ENCODE peak calls at places on chromosomes 16 and 17, in nine cellular contexts. M is A549; R is lower lobe of right lung; C is coronary artery; D is CD8-positive, alpha-beta T cell; H is brain microvascular endothelial cell; I is PC-9; L is H9; Y is thoracic aorta. X is an unnamed sample.

GRCh38 chr17:60759756-60760155 is 82.1 kb downstream of the BCAS3 start:
- DNase-seq in H (no peak), C (no peak), I (no peak), L (no peak), D (no peak), M (no peak), R (no peak), Y (no peak), X (no peak)

GRCh38 chr17:77481476-77482374 is 341.0 kb downstream of the SEC14L1 start:
- DNase-seq in L (no peak), R (no peak), I (no peak), Y (no peak), H (no peak), D (no peak), C (no peak), M (no peak), X (no peak)

GRCh38 chr17:77218902-77219301 is 78.1 kb downstream of the SEC14L1 start:
- DNase-seq in L (no peak), H (no peak), D (no peak), M (no peak), Y (no peak), R (no peak), C (no peak), I (no peak), X (no peak)

GRCh38 chr16:58109330-58109729 is 19.9 kb downstream of the CFAP20 start:
- DNase-seq in C (no peak), Y (no peak), D (no peak), R (no peak), M (no peak), H (no peak), I (no peak), L (no peak), X (no peak)

GRCh38 chr17:32786169-32786568 is 90.8 kb downstream of the MYO1D start:
- DNase-seq in L (no peak), M (no peak), R (no peak), H (no peak), D (no peak), I (no peak), C (no peak), Y (no peak), X (no peak)

GRCh38 chr17:32102697-32103096 is 39.6 kb upstream of the RHOT1 start:
- DNase-seq in R (no peak), L (no peak), Y (no peak), C (no peak), I (no peak), D (no peak), M (no peak), H (peak), X (no peak)

GRCh38 chr17:61129876-61130275 is 269.8 kb upstream of the TBX2 start:
- DNase-seq in M (no peak), R (no peak), I (no peak), H (no peak), L (no peak), Y (no peak), D (no peak), C (no peak), X (no peak)

GRCh38 chr16:56245197-56245596 is 53.9 kb downstream of the GNAO1 start:
- DNase-seq in H (no peak), I (peak), D (no peak), C (no peak), R (no peak), M (no peak), L (no peak), Y (no peak), X (no peak)

GRCh38 chr17:63698886-63699637 is 863 bp downstream of the LIMD2 start:
- DNase-seq in C (peak), Y (no peak), D (peak), L (peak), H (no peak), R (peak), I (no peak), M (no peak), X (peak)

GRCh38 chr17:45093444-45094110 is 32.5 kb downstream of the NMT1 start:
- DNase-seq in L (no peak), Y (no peak), H (no peak), C (no peak), I (no peak), R (no peak), M (no peak), D (no peak), X (no peak)

GRCh38 chr17:50117202-50118040 is 12.5 kb downstream of the SAMD14 start:
- DNase-seq in Y (no peak), L (peak), M (peak), D (peak), C (no peak), I (peak), H (no peak), R (peak), X (peak)

GRCh38 chr17:75267146-75267402 is 4.0 kb downstream of the MIF4GD start:
- DNase-seq in C (no peak), M (no peak), R (peak), D (no peak), I (no peak), H (no peak), Y (no peak), L (no peak), X (no peak)

GRCh38 chr16:82585675-82586074 is 41.1 kb upstream of the CDH13 start:
- DNase-seq in R (no peak), Y (no peak), H (peak), L (no peak), D (no peak), M (no peak), I (no peak), C (no peak), X (no peak)

GRCh38 chr16:31461921-31462804 is 2.9 kb downstream of the ARMC5 start:
- DNase-seq in I (no peak), Y (no peak), D (no peak), C (no peak), R (peak), M (no peak), L (no peak), H (no peak), X (no peak)

GRCh38 chr17:49148171-49148570 is 15.6 kb downstream of the B4GALNT2 start:
- DNase-seq in M (no peak), L (no peak), Y (no peak), D (no peak), R (no peak), I (no peak), C (no peak), H (no peak), X (no peak)

GRCh38 chr17:1179635-1180433 is at the start of gene ABR:
- DNase-seq in R (peak), Y (no peak), D (peak), I (peak), M (peak), H (no peak), L (peak), C (no peak), X (no peak)

GRCh38 chr17:32495347-32496253 is 8.8 kb downstream of the CDK5R1 start:
- DNase-seq in H (no peak), D (peak), L (no peak), M (no peak), Y (no peak), C (no peak), R (peak), I (no peak), X (no peak)

DNA sequence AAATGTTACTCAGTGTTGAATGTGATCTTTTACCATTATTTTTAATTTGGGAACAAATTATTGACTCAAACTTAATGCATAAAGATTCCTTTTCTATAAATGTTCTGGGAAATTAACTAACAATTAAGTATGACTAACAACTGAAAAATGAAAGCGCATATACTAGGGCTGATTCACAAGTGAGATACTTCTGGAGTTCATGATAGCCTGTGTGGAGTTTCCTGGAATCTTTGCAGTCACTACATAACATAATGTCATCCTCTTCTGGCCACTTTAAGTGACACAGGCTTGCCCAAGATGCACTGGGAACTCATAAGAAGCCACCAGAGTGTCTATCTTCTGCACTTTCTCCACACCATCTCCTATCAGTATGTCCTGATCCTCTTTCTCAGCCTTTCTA is 450.3 kb upstream of the CDH11 start:
- DNase-seq in L (no peak), M (no peak), R (no peak), Y (no peak), I (no peak), D (no peak), C (no peak), H (peak), X (no peak)
- TF ChIP-seq CTCF in L (no peak), M (no peak), R (no peak), Y (no peak), I (no peak), D (no peak), C (no peak), H (peak), X (no peak)

GRCh38 chr17:69486779-69487637 is 72.5 kb downstream of the MAP2K6 start:
- DNase-seq in R (no peak), M (no peak), Y (no peak), C (no peak), H (no peak), L (no peak), D (no peak), I (no peak), X (no peak)
- H3K27ac ChIP-seq in R (no peak), M (peak), Y (no peak), C (peak), H (no peak), L (no peak), D (no peak), I (no peak), X (no peak)

DNA sequence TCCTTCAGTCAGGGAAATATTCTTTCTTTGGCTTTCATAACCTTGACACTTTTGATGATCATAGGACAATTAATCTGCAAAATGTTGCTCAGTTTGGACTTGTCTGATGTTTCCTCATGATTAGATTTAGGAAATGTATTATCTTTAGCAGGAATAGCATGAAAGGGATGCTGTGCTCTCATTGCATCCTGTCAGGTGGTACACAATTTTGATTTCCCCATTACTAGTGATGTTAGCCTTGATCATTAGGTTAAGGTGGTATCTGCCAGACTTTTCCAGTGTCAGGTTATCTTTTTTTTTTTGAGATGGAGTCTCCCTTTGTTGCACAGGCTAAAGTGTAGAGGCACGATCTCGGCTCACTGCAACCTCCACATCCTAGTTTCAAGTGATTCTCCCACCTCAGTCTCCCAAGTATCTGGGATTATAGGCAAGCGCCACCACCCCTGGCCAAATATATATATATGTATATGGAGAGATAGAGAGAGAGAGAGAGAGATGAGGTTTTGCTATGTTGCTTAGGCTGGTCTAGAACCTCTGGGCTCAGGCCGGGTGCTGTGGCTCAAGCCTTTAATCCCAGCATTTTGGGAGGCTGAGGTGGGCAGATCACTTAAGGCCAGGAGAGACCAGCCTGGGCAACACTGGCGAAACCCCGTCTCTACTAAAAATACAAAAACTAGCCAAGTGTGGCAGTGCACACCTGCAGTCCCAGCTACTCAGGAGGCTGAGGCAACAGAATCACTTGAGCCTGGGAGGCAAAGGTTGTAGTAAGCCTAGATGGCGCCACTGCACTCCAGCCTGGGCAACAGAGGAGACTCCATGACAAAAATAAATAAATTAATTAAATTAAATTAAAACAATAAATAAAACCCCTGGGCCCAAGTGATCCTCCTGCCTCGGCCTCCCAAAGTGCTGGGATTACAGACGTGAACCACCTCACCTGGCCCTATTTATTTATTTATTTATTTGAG is 15.8 kb upstream of the CAVIN1 start:
- DNase-seq in I (no peak), C (no peak), H (peak), L (peak), D (peak), M (no peak), R (peak), Y (no peak), X (peak)
- TF ChIP-seq CTCF in I (peak), C (no peak), H (peak), L (peak), D (peak), M (peak), R (peak), Y (no peak), X (peak)

GRCh38 chr16:10897134-10897533 is 20.1 kb downstream of the CIITA start:
- DNase-seq in I (no peak), R (no peak), M (no peak), Y (no peak), H (no peak), C (no peak), D (no peak), L (no peak), X (no peak)
- H3K27ac ChIP-seq in I (no peak), R (no peak), M (no peak), Y (no peak), H (no peak), C (no peak), D (no peak), L (no peak), X (no peak)

GRCh38 chr17:73956595-73957465 is 246.6 kb upstream of the RPL38 start:
- DNase-seq in L (peak), H (peak), C (peak), M (peak), D (peak), I (peak), R (peak), Y (no peak), X (peak)
- TF ChIP-seq CTCF in L (peak), H (no peak), C (no peak), M (peak), D (peak), I (peak), R (peak), Y (peak), X (peak)

GRCh38 chr16:85733839-85734170 is 17.1 kb downstream of the C16orf74 start:
- DNase-seq in L (peak), Y (no peak), H (peak), M (peak), D (no peak), C (no peak), I (no peak), R (no peak), X (no peak)
- H3K27ac ChIP-seq in L (no peak), Y (no peak), H (no peak), M (no peak), D (no peak), C (no peak), I (peak), R (no peak), X (no peak)

GRCh38 chr17:17888821-17889220 is 52.0 kb upstream of the SREBF1 start:
- DNase-seq in I (no peak), H (no peak), Y (no peak), L (peak), C (no peak), M (peak), D (no peak), R (no peak), X (no peak)
- TF ChIP-seq CTCF in I (no peak), H (peak), Y (no peak), L (peak), C (no peak), M (no peak), D (no peak), R (no peak), X (peak)